ENCODE peak calls at places on chromosomes 6 and 20, in four cellular contexts. B is HCT116, C is H54, P is ovary. J is an unnamed sample.
A peak's percentile ranks its signal among the peaks of the same experiment; 100 is the strongest.

GRCh38 chr6:127506894-127507293 is 12.2 kb downstream of the MTCL3 start:
- DNase-seq in P (no peak), B (no peak), C (no peak), J (no peak)

GRCh38 chr6:6689413-6690143 is 101.1 kb downstream of the LY86 start:
- DNase-seq in C (no peak), P (no peak), B (no peak), J (no peak)

GRCh38 chr6:10347561-10348327 is 67.1 kb downstream of the TFAP2A start:
- DNase-seq in C (peak; percentile 78), B (peak; percentile 8), P (no peak), J (no peak)

GRCh38 chr20:33784225-33784624 is 26.9 kb upstream of the CHMP4B start:
- DNase-seq in P (no peak), B (no peak), C (no peak), J (no peak)

GRCh38 chr6:166707045-166707444 is 80.0 kb upstream of the RPS6KA2 start:
- DNase-seq in B (no peak), C (peak; percentile 31), P (no peak), J (peak; percentile 21)

GRCh38 chr6:4603291-4603690 is 172.9 kb upstream of the CDYL start:
- DNase-seq in B (peak; percentile 16), P (peak; percentile 24), C (no peak), J (no peak)

GRCh38 chr6:6654599-6655575 is 66.4 kb downstream of the LY86 start:
- DNase-seq in C (no peak), B (no peak), P (no peak), J (no peak)

GRCh38 chr6:15431762-15432495 is 186.1 kb downstream of the JARID2 start:
- DNase-seq in P (no peak), B (no peak), C (no peak), J (no peak)

GRCh38 chr20:36604952-36605308 is 649 bp upstream of the RAB5IF start:
- DNase-seq in P (peak; percentile 48), B (peak; percentile 31), C (no peak), J (peak; percentile 87)

GRCh38 chr20:8587246-8587645 is 455.2 kb downstream of the PLCB1 start:
- DNase-seq in B (no peak), C (no peak), P (no peak), J (no peak)

GRCh38 chr6:112839525-112839961 is 492.4 kb downstream of the RFPL4B start:
- DNase-seq in P (no peak), C (no peak), B (no peak), J (no peak)

GRCh38 chr20:41889125-41889870 is 271.1 kb upstream of the CHD6 start:
- DNase-seq in P (no peak), C (no peak), B (peak; percentile 1), J (no peak)

GRCh38 chr6:107635058-107635515 is 145.2 kb downstream of the SOBP start:
- DNase-seq in C (no peak), P (no peak), B (no peak), J (no peak)

GRCh38 chr6:45472383-45472782 is 94.6 kb upstream of the SUPT3H start:
- DNase-seq in B (no peak), P (no peak), C (no peak), J (no peak)

GRCh38 chr20:35886537-35886936 is 67.8 kb downstream of the SCAND1 start:
- DNase-seq in C (no peak), P (no peak), B (no peak), J (no peak)

GRCh38 chr6:149634315-149634714 is 14.2 kb downstream of the KATNA1 start:
- DNase-seq in B (no peak), C (no peak), P (no peak), J (no peak)

GRCh38 chr6:37994238-37994637 is 174.7 kb downstream of the ZFAND3 start:
- DNase-seq in P (no peak), C (no peak), B (no peak), J (no peak)
- TF ChIP-seq POLR2A in P (no peak), C (no peak), B (no peak), J (no peak)

GRCh38 chr6:159772196-159772595 is 10.4 kb downstream of the ACAT2 start:
- DNase-seq in P (no peak), B (no peak), C (no peak), J (no peak)

GRCh38 chr6:159778542-159778941 is 10.9 kb downstream of the TCP1 start:
- DNase-seq in B (no peak), C (no peak), P (no peak), J (no peak)

GRCh38 chr6:159778131-159778530 is 11.3 kb downstream of the TCP1 start:
- DNase-seq in P (no peak), B (no peak), C (no peak), J (no peak)

DNA sequence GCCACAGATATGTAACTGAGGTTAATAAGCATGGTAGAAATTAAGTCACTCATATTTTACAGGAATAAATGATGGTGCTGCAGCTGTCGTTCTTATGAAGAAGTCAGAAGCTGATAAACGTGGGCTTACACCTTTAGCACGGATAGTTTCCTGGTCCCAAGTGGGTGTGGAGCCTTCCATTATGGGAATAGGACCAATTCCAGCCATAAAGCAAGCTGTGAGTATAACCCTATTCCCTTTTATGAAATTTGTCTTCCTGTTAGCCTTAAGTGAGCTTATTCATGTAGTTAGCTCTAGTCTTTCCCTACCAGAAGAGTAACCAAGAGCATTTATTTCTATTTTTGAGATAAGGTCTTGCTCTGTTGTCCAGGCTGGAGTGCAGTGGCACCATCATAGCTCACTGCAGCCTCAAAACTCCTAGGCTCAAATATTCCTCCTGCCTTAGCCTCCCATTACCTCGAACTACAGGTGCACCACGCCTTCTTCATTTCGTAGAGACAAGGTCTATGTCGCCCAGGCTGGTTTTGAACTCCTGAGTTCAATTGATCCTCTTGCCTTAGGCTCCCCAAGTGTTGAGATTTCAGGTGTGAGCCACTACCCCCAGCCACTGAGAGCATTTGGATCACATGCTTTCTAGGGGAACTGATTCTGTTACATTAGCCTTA is 12.0 kb downstream of the TCP1 start:
- DNase-seq in P (no peak), C (no peak), B (no peak), J (no peak)
- TF ChIP-seq POLR2A in P (no peak), C (no peak), B (no peak), J (no peak)

GRCh38 chr6:16762265-16762546 is 946 bp upstream of the ATXN1 start:
- DNase-seq in C (peak; percentile 43), B (no peak), P (no peak), J (no peak)

GRCh38 chr6:16759646-16760535 is 1.4 kb downstream of the ATXN1 start:
- DNase-seq in P (peak; percentile 88), B (no peak), C (peak; percentile 60), J (peak; percentile 87)

GRCh38 chr6:16760536-16761468 is at the start of gene ATXN1:
- DNase-seq in C (peak; percentile 38), P (peak; percentile 78), B (no peak), J (peak; percentile 87)

GRCh38 chr6:16762547-16763477 is 1.6 kb upstream of the ATXN1 start:
- DNase-seq in P (peak; percentile 54), C (peak; percentile 62), B (peak; percentile 83), J (peak; percentile 74)

GRCh38 chr6:16761469-16762264 is 407 bp upstream of the ATXN1 start:
- DNase-seq in P (peak; percentile 90), C (peak; percentile 68), B (peak; percentile 74), J (peak; percentile 94)
- TF ChIP-seq POLR2A in P (peak; percentile 36), C (no peak), B (no peak), J (no peak)

DNA sequence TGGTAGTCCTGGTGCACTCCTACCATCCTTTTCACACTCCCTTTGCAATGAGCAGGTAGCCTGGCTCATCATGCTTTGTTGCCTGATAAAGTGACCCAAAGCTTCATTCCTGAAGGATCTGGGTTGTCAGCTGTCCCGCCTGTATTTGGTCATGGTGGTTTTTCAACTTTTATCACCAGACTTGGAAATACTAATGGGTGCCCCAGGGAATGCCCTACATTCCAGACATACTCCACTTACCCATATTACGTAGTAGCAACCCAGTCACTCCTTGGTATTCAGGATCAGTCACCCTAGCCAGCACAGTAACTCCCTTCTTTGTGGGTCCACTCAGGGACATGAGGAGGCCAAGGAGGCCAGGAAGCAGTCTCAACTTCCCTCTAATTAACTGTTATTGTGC is 199.2 kb downstream of the MAFB start:
- DNase-seq in B (no peak), P (no peak), C (peak; percentile 10), J (no peak)
- TF ChIP-seq POLR2A in B (no peak), P (no peak), C (no peak), J (no peak)

DNA sequence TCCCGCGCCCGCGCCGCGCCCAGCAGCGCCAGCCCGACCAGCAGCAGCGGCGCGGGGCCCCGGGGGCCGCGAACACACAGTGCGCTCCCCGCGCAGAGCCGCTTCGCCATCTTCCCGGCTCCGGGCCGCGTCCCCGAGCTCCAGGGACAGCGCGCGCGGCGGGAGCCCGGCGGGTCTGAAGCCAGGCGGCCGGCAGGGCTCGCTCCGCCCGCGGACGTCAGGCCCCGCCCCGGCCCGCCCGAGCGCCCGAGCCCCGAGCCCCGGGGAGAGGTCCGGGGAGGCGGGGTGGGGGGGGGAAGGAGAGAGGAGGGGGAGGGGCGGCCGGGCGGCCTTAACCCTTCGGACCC is at the start of gene LAMA5:
- DNase-seq in P (no peak), C (no peak), B (no peak), J (peak; percentile 72)
- TF ChIP-seq POLR2A in P (no peak), C (peak; percentile 25), B (peak; percentile 51), J (no peak)

GRCh38 chr6:42782689-42783176 is 881 bp downstream of the BICRAL start:
- DNase-seq in C (peak; percentile 82), P (peak; percentile 81), B (peak; percentile 56), J (peak; percentile 84)

GRCh38 chr6:42784739-42785498 is 3.1 kb downstream of the BICRAL start:
- DNase-seq in P (no peak), B (no peak), C (no peak), J (no peak)

GRCh38 chr6:42781811-42782688 is at the start of gene BICRAL:
- DNase-seq in C (peak; percentile 71), P (peak; percentile 70), B (peak; percentile 46), J (peak; percentile 76)

GRCh38 chr6:42783876-42784738 is 2.3 kb downstream of the BICRAL start:
- DNase-seq in P (no peak), B (no peak), C (no peak), J (peak; percentile 59)

DNA sequence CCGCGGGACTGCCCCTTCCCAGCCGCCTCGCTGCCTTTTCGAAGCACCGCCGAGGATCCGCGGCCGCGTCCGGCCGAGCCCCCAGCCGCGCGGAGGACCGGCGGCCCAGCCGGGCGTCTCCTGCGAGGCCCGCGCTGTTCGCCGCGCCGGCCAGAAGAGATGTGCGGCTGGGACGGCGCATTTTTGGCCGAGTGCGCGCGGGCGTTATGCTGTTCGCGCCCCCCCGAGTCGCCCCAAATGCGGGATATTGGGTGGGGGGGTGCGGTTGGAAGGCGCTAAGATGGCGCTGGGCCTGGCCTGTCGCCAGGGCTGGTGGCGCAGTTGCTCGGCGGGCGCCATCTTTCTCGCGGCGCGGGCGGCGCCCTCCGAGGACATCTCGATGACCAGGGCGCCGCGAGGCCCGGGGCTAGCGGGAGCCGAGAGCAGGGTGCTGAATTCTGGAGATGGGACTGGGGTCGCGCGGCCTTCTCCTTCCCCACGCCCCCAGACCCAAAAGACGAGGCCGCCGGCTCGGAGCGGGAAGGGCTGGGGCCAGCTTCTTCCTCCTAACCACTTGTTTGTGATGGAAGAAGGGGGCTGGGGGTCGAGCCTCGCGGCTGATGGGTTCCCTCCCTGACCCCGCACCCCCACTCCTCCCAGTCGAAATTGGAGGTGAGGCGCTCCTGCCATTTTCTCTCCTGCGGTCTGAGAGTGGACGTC is 1.5 kb downstream of the BICRAL start:
- DNase-seq in B (no peak), C (peak; percentile 40), P (peak; percentile 85), J (peak; percentile 68)
- TF ChIP-seq POLR2A in B (peak; percentile 50), C (peak; percentile 51), P (peak; percentile 13), J (peak; percentile 26)

J was measured in Peyer's patch.